ENCODE peak calls at places on chromosome 3, in four cellular contexts. One of them, this sample, is unnamed. For H3K4me1, the result is how much of the 10 kb centered on the place peaks cover.

GRCh38 chr3:115280531-115280930 is 133.4 kb upstream of the ZBTB20 start:
- DNase-seq in ovary: no peak
- DNase-seq in Peyer's patch: no peak
- DNase-seq in pancreas: no peak
- DNase-seq in this sample: no peak

GRCh38 chr3:197511130-197511529 is 44.6 kb downstream of the BDH1 start:
- DNase-seq in pancreas: no peak
- DNase-seq in ovary: no peak
- DNase-seq in Peyer's patch: peak
- DNase-seq in this sample: no peak

GRCh38 chr3:36409862-36410261 is 29.6 kb downstream of the STAC start:
- DNase-seq in ovary: no peak
- DNase-seq in Peyer's patch: no peak
- DNase-seq in pancreas: no peak
- DNase-seq in this sample: no peak

GRCh38 chr3:161221881-161222600 is 930 bp downstream of the NMD3 start:
- DNase-seq in ovary: no peak
- DNase-seq in pancreas: no peak
- DNase-seq in Peyer's patch: no peak
- DNase-seq in this sample: no peak

GRCh38 chr3:178231645-178232044 is 304.6 kb upstream of the KCNMB2 start:
- DNase-seq in ovary: no peak
- DNase-seq in pancreas: no peak
- DNase-seq in Peyer's patch: no peak
- DNase-seq in this sample: no peak

GRCh38 chr3:136703429-136703828 is 48.7 kb downstream of the STAG1 start:
- DNase-seq in pancreas: no peak
- DNase-seq in Peyer's patch: no peak
- DNase-seq in ovary: no peak
- DNase-seq in this sample: no peak

GRCh38 chr3:133292251-133292650 is 107.6 kb upstream of the BFSP2 start:
- DNase-seq in Peyer's patch: no peak
- DNase-seq in ovary: no peak
- DNase-seq in pancreas: no peak
- DNase-seq in this sample: no peak

GRCh38 chr3:98577178-98577895 is 16.1 kb downstream of the CPOX start:
- DNase-seq in ovary: no peak
- DNase-seq in pancreas: no peak
- DNase-seq in Peyer's patch: no peak
- DNase-seq in this sample: no peak

GRCh38 chr3:106688463-106688862 is 688.8 kb upstream of the CCDC54 start:
- DNase-seq in ovary: no peak
- DNase-seq in Peyer's patch: no peak
- DNase-seq in pancreas: no peak
- DNase-seq in this sample: no peak

GRCh38 chr3:109731639-109732473 is 394.5 kb upstream of the DPPA4 start:
- DNase-seq in Peyer's patch: no peak
- DNase-seq in pancreas: peak
- DNase-seq in ovary: no peak
- DNase-seq in this sample: peak

GRCh38 chr3:106117490-106117858 is 248.7 kb upstream of the CBLB start:
- DNase-seq in pancreas: no peak
- DNase-seq in Peyer's patch: no peak
- DNase-seq in ovary: no peak
- DNase-seq in this sample: no peak

GRCh38 chr3:30169459-30169858 is 436.9 kb upstream of the TGFBR2 start:
- DNase-seq in ovary: no peak
- DNase-seq in pancreas: no peak
- DNase-seq in Peyer's patch: no peak
- DNase-seq in this sample: no peak

GRCh38 chr3:138942861-138943623 is 3.9 kb downstream of the FOXL2 start:
- DNase-seq in pancreas: no peak
- DNase-seq in Peyer's patch: no peak
- DNase-seq in ovary: no peak
- DNase-seq in this sample: no peak

GRCh38 chr3:107579372-107579771 is 56.6 kb downstream of the BBX start:
- DNase-seq in pancreas: no peak
- DNase-seq in Peyer's patch: no peak
- DNase-seq in ovary: no peak
- DNase-seq in this sample: no peak

GRCh38 chr3:57227930-57228733 is 603 bp downstream of the APPL1 start:
- DNase-seq in Peyer's patch: peak
- DNase-seq in pancreas: peak
- DNase-seq in ovary: peak
- DNase-seq in this sample: peak

GRCh38 chr3:133330043-133330442 is 69.8 kb upstream of the BFSP2 start:
- DNase-seq in pancreas: no peak
- DNase-seq in Peyer's patch: no peak
- DNase-seq in ovary: no peak
- DNase-seq in this sample: no peak

GRCh38 chr3:189204467-189204866 is 32.7 kb downstream of the TPRG1 start:
- DNase-seq in ovary: no peak
- DNase-seq in pancreas: no peak
- DNase-seq in Peyer's patch: no peak
- DNase-seq in this sample: no peak

GRCh38 chr3:174122411-174122810 is 724.9 kb downstream of the NLGN1 start:
- DNase-seq in pancreas: no peak
- DNase-seq in ovary: no peak
- DNase-seq in Peyer's patch: no peak
- DNase-seq in this sample: no peak

GRCh38 chr3:126907557-126907956 is 75.4 kb upstream of the PLXNA1 start:
- DNase-seq in Peyer's patch: no peak
- DNase-seq in ovary: no peak
- DNase-seq in pancreas: no peak
- DNase-seq in this sample: no peak

GRCh38 chr3:59782664-59783063 is 732.8 kb upstream of the CFAP20DC start:
- DNase-seq in Peyer's patch: no peak
- DNase-seq in ovary: no peak
- DNase-seq in pancreas: no peak
- DNase-seq in this sample: no peak

GRCh38 chr3:100040446-100040845 is 73.9 kb downstream of the FILIP1L start:
- DNase-seq in Peyer's patch: no peak
- DNase-seq in ovary: no peak
- DNase-seq in pancreas: no peak
- DNase-seq in this sample: no peak

GRCh38 chr3:76554717-76555116 is 485.2 kb upstream of the ROBO2 start:
- DNase-seq in pancreas: no peak
- DNase-seq in ovary: no peak
- DNase-seq in Peyer's patch: no peak
- DNase-seq in this sample: no peak

GRCh38 chr3:39208463-39209055 is 16.2 kb upstream of the XIRP1 start:
- DNase-seq in pancreas: peak
- DNase-seq in Peyer's patch: no peak
- DNase-seq in ovary: no peak
- DNase-seq in this sample: no peak

DNA sequence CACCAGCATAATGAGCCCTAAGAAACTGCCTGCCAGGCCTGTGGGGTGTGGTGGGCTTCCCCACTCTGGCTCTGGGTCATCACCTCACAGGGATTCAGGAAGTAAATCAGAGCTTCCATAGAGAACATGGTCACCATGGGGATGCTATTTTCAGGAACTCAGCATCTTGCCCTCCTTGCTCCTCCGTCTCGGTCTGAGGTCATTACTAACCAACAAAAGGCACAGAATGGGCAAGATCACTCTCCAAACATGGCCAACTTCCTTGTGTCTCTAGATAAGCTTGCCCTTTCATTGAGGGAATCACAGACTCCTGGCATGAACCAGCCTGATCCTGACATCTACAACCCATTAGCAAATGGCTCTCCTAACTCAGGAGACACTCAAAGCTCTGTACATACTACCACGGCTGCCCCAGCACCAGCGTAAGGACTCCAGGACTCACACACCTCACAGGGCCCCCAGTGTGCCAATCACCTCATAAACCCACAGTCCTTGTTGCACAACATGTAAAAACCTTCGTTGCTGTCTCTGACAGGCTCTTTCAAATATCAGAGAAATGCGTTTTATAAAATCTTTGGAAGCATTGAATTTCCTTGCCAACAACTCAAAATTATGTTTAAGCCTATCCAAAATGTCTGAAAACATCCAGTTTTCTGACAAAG is 7.4 kb downstream of the FYCO1 start:
- DNase-seq in ovary: no peak
- DNase-seq in pancreas: no peak
- DNase-seq in Peyer's patch: no peak
- DNase-seq in this sample: no peak
- H3K27ac ChIP-seq in ovary: peak
- H3K27ac ChIP-seq in pancreas: peak
- H3K27ac ChIP-seq in Peyer's patch: peak
- H3K27ac ChIP-seq in this sample: no peak

GRCh38 chr3:55955891-55956477 is 468.9 kb upstream of the WNT5A start:
- DNase-seq in Peyer's patch: no peak
- DNase-seq in ovary: no peak
- DNase-seq in pancreas: no peak
- DNase-seq in this sample: no peak
- H3K4me1 ChIP-seq in Peyer's patch: under half
- H3K4me1 ChIP-seq in ovary: under half
- H3K4me1 ChIP-seq in pancreas: under half
- H3K4me1 ChIP-seq in this sample: under half

GRCh38 chr3:87132801-87133200 is 94.3 kb upstream of the CHMP2B start:
- DNase-seq in Peyer's patch: no peak
- DNase-seq in ovary: no peak
- DNase-seq in pancreas: no peak
- DNase-seq in this sample: no peak

GRCh38 chr3:87126321-87126720 is 100.8 kb upstream of the CHMP2B start:
- DNase-seq in ovary: no peak
- DNase-seq in pancreas: no peak
- DNase-seq in Peyer's patch: no peak
- DNase-seq in this sample: no peak

GRCh38 chr3:87127286-87127685 is 99.8 kb upstream of the CHMP2B start:
- DNase-seq in pancreas: no peak
- DNase-seq in Peyer's patch: no peak
- DNase-seq in ovary: no peak
- DNase-seq in this sample: no peak

GRCh38 chr3:87125116-87125515 is 102.0 kb upstream of the CHMP2B start:
- DNase-seq in Peyer's patch: no peak
- DNase-seq in ovary: no peak
- DNase-seq in pancreas: no peak
- DNase-seq in this sample: no peak

DNA sequence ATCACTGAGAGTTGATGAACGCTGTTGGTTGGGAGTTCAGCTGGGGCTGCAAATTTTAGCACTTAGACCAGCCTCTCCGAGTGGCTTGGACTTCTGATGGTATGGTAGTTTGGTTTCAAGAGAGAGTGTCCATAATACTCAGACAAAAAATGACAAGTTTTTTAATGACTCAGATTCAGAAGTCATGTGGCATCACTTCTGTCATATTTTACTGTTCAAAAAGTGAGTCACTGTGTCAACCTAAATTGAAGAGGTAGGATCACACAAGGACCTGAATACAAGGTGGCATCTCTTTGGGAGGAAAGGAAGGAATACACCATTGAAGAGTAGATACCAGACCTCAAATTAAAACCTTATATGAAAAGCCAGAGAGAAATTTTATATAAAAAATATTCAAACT is 99.1 kb upstream of the CHMP2B start:
- DNase-seq in ovary: no peak
- DNase-seq in pancreas: no peak
- DNase-seq in Peyer's patch: no peak
- DNase-seq in this sample: no peak
- H3K27ac ChIP-seq in ovary: no peak
- H3K27ac ChIP-seq in pancreas: no peak
- H3K27ac ChIP-seq in Peyer's patch: no peak
- H3K27ac ChIP-seq in this sample: no peak

GRCh38 chr3:129180461-129180860 is 3.2 kb downstream of the CNBP start:
- DNase-seq in ovary: no peak
- DNase-seq in Peyer's patch: no peak
- DNase-seq in pancreas: no peak
- DNase-seq in this sample: no peak
- H3K4me1 ChIP-seq in ovary: under half
- H3K4me1 ChIP-seq in Peyer's patch: half or more
- H3K4me1 ChIP-seq in pancreas: half or more
- H3K4me1 ChIP-seq in this sample: half or more